ENCODE peak calls at places on chromosomes 4 and X, in four cellular contexts. X is Peyer's patch; B is CD4-positive, alpha-beta T cell; N is uterus. G is an unnamed sample.
A peak's percentile ranks its signal among the peaks of the same experiment; 100 is the strongest.

GRCh38 chr4:15295421-15296162 is 132.2 kb upstream of the C1QTNF7 start:
- DNase-seq in X (no peak), B (no peak), N (no peak), G (no peak)

GRCh38 chr4:38162240-38162784 is 202.1 kb downstream of the PTTG2 start:
- DNase-seq in X (no peak), B (no peak), N (peak; percentile 49), G (no peak)

GRCh38 chrX:31232506-31232905 is 160.7 kb upstream of the FTHL17 start:
- DNase-seq in X (no peak), B (no peak), N (no peak), G (no peak)

GRCh38 chrX:50736651-50737050 is 77.3 kb downstream of the SHROOM4 start:
- DNase-seq in X (no peak), B (no peak), N (no peak), G (no peak)

GRCh38 chr4:13536607-13537006 is 7.7 kb downstream of the NKX3-2 start:
- DNase-seq in X (no peak), B (no peak), N (no peak), G (no peak)

GRCh38 chr4:157204634-157205244 is 15.8 kb upstream of the GRIA2 start:
- DNase-seq in X (peak; percentile 55), B (no peak), N (no peak), G (peak; percentile 56)

GRCh38 chrX:36856849-36857248 is 151.3 kb upstream of the FAM47C start:
- DNase-seq in X (no peak), B (no peak), N (no peak), G (no peak)

GRCh38 chrX:44143061-44143602 is 169.9 kb upstream of the NDP start:
- DNase-seq in X (no peak), B (no peak), N (no peak), G (no peak)

GRCh38 chr4:72505314-72505744 is 63.7 kb downstream of the ADAMTS3 start:
- DNase-seq in X (no peak), B (no peak), N (peak; percentile 19), G (no peak)

GRCh38 chrX:110852180-110852579 is 56.6 kb upstream of the CHRDL1 start:
- DNase-seq in X (no peak), B (no peak), N (no peak), G (no peak)

GRCh38 chr4:66572949-66573348 is 902.7 kb upstream of the EPHA5 start:
- DNase-seq in X (no peak), B (no peak), N (no peak), G (no peak)

GRCh38 chr4:109820563-109820962 is 5.0 kb downstream of the GAR1 start:
- DNase-seq in X (no peak), B (no peak), N (no peak), G (no peak)

GRCh38 chr4:110208419-110208818 is 10.0 kb upstream of the ELOVL6 start:
- DNase-seq in X (no peak), B (no peak), N (no peak), G (no peak)

GRCh38 chr4:30667919-30668318 is 52.2 kb upstream of the PCDH7 start:
- DNase-seq in X (no peak), B (no peak), N (no peak), G (no peak)

GRCh38 chrX:149979126-149979644 is 40.9 kb upstream of the EOLA2 start:
- DNase-seq in X (no peak), B (no peak), N (no peak), G (no peak)

GRCh38 chr4:42143996-42144395 is 8.5 kb downstream of the BEND4 start:
- DNase-seq in X (no peak), B (no peak), N (no peak), G (no peak)

GRCh38 chr4:168451744-168452394 is 28.4 kb downstream of the DDX60L start:
- DNase-seq in X (no peak), B (no peak), N (no peak), G (no peak)

GRCh38 chr4:33924239-33924638 is 2320.1 kb downstream of the ARAP2 start:
- DNase-seq in X (no peak), B (no peak), N (no peak), G (no peak)

GRCh38 chrX:21840199-21840557 is 761 bp downstream of the MBTPS2 start:
- DNase-seq in X (no peak), B (no peak), N (no peak), G (no peak)

GRCh38 chr4:111475001-111475400 is 670.3 kb upstream of the FAM241A start:
- DNase-seq in X (peak; percentile 61), B (no peak), N (no peak), G (no peak)

GRCh38 chr4:76640252-76640925 is 205.4 kb downstream of the SHROOM3 start:
- DNase-seq in X (no peak), B (no peak), N (no peak), G (peak; percentile 77)

GRCh38 chrX:79367907-79368306 is 773 bp upstream of the ITM2A start:
- DNase-seq in X (no peak), B (no peak), N (no peak), G (no peak)

GRCh38 chrX:79365591-79365990 is 1.5 kb downstream of the ITM2A start:
- DNase-seq in X (no peak), B (no peak), N (no peak), G (no peak)

GRCh38 chrX:79366888-79367749 is at the start of gene ITM2A:
- DNase-seq in X (peak; percentile 75), B (peak; percentile 65), N (peak; percentile 28), G (peak; percentile 45)

GRCh38 chrX:79364306-79364705 is 2.8 kb downstream of the ITM2A start:
- DNase-seq in X (no peak), B (no peak), N (no peak), G (no peak)

GRCh38 chrX:79366556-79366887 is 612 bp downstream of the ITM2A start:
- DNase-seq in X (no peak), B (no peak), N (no peak), G (no peak)
- H3K27ac ChIP-seq in X (peak overlapping the region; percentile 61), B (peak overlapping the region; percentile 77), N (peak overlapping the region; percentile 59), G (peak overlapping the region; percentile 65)

GRCh38 chr4:68873218-68873502 is 57.4 kb downstream of the UGT2B10 start:
- DNase-seq in X (no peak), B (no peak), N (no peak), G (no peak)
- TF ChIP-seq CTCF in X (no peak), B (no peak), N (no peak), G (no peak)

GRCh38 chrX:115622534-115622933 is 61.6 kb downstream of the PLS3 start:
- DNase-seq in X (no peak), B (no peak), N (no peak), G (no peak)
- H3K27ac ChIP-seq in X (no peak overlapping the region), B (no peak overlapping the region), N (peak overlapping the region; percentile 50), G (no peak overlapping the region)

GRCh38 chrX:136198010-136198409 is 50.7 kb downstream of the FHL1 start:
- DNase-seq in X (no peak), B (no peak), N (no peak), G (no peak)
- TF ChIP-seq CTCF in X (no peak), B (no peak), N (no peak), G (no peak)

GRCh38 chrX:136162827-136163427 is 15.6 kb downstream of the FHL1 start:
- DNase-seq in X (peak; percentile 72), B (peak; percentile 38), N (peak; percentile 57), G (peak; percentile 50)

GRCh38 chrX:136157187-136157586 is 9.9 kb downstream of the FHL1 start:
- DNase-seq in X (no peak), B (no peak), N (no peak), G (no peak)

GRCh38 chrX:136158685-136159084 is 11.4 kb downstream of the FHL1 start:
- DNase-seq in X (no peak), B (no peak), N (no peak), G (no peak)

GRCh38 chrX:136156560-136157117 is 9.3 kb downstream of the FHL1 start:
- DNase-seq in X (no peak), B (no peak), N (no peak), G (no peak)

DNA sequence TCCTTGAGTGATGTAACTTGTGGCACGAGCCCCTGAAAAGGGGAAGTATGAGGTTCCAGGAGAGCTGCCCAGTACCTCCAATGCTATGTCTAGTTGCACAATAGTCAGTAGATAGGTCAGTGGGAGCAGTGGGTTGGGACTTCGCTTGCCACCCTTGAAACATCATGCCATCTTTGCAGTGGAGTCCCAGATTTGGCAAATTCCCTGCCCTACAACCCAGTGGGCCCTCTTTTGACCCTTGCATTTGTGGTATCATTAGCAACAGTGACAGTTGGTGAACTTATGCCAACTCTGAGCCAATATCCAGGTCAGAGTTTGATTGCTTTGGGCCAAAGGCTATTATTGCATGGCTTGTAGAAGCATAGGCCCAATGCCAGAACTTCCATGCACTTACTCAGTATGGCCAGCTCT is 12.3 kb downstream of the FHL1 start:
- DNase-seq in X (no peak), B (no peak), N (no peak), G (no peak)
- H3K27ac ChIP-seq in X (peak overlapping the region; percentile 69), B (no peak overlapping the region), N (peak overlapping the region; percentile 73), G (no peak overlapping the region)

G was measured in lower lobe of right lung.